ENCODE peak calls at places on chromosomes 13 and 19, in six cellular contexts. One of them, this sample, is unnamed.

GRCh38 chr19:16661480-16662034 is 618 bp downstream of the TMEM38A start:
- DNase-seq in heart right ventricle: peak; percentile 73
- DNase-seq in heart left ventricle: peak; percentile 68
- DNase-seq in fibroblast of lung: no peak
- DNase-seq in ovary: peak; percentile 61
- DNase-seq in DND-41: no peak
- DNase-seq in this sample: peak; percentile 43

GRCh38 chr13:65336106-65336603 is 1894.0 kb downstream of the PCDH9 start:
- DNase-seq in fibroblast of lung: no peak
- DNase-seq in ovary: no peak
- DNase-seq in DND-41: no peak
- DNase-seq in heart left ventricle: peak; percentile 25
- DNase-seq in heart right ventricle: no peak
- DNase-seq in this sample: no peak

GRCh38 chr13:112446347-112446861 is 70.2 kb downstream of the SPACA7 start:
- DNase-seq in heart right ventricle: no peak
- DNase-seq in fibroblast of lung: no peak
- DNase-seq in heart left ventricle: peak; percentile 18
- DNase-seq in ovary: no peak
- DNase-seq in DND-41: no peak
- DNase-seq in this sample: no peak

GRCh38 chr13:84684048-84684662 is 801.9 kb upstream of the SLITRK1 start:
- DNase-seq in fibroblast of lung: no peak
- DNase-seq in ovary: no peak
- DNase-seq in heart right ventricle: no peak
- DNase-seq in heart left ventricle: no peak
- DNase-seq in DND-41: no peak
- DNase-seq in this sample: no peak

GRCh38 chr19:33283578-33283977 is 18.8 kb downstream of the CEBPA start:
- DNase-seq in heart right ventricle: no peak
- DNase-seq in DND-41: no peak
- DNase-seq in heart left ventricle: no peak
- DNase-seq in fibroblast of lung: no peak
- DNase-seq in ovary: no peak
- DNase-seq in this sample: no peak

GRCh38 chr19:53285087-53285486 is 17.6 kb upstream of the VN1R4 start:
- DNase-seq in heart right ventricle: no peak
- DNase-seq in DND-41: no peak
- DNase-seq in heart left ventricle: no peak
- DNase-seq in ovary: no peak
- DNase-seq in fibroblast of lung: no peak
- DNase-seq in this sample: no peak

GRCh38 chr19:3193256-3194062 is 7.7 kb downstream of the NCLN start:
- DNase-seq in DND-41: no peak
- DNase-seq in heart right ventricle: no peak
- DNase-seq in fibroblast of lung: no peak
- DNase-seq in heart left ventricle: no peak
- DNase-seq in ovary: peak; percentile 17
- DNase-seq in this sample: no peak

GRCh38 chr13:22703601-22704209 is 477.1 kb upstream of the SGCG start:
- DNase-seq in ovary: no peak
- DNase-seq in fibroblast of lung: peak; percentile 26
- DNase-seq in heart left ventricle: no peak
- DNase-seq in heart right ventricle: no peak
- DNase-seq in DND-41: no peak
- DNase-seq in this sample: no peak

GRCh38 chr13:93991569-93991968 is 487.9 kb downstream of the DCT start:
- DNase-seq in heart left ventricle: no peak
- DNase-seq in heart right ventricle: no peak
- DNase-seq in ovary: no peak
- DNase-seq in fibroblast of lung: no peak
- DNase-seq in DND-41: no peak
- DNase-seq in this sample: no peak

GRCh38 chr13:45658586-45659235 is 43.2 kb upstream of the ERICH6B start:
- DNase-seq in heart left ventricle: no peak
- DNase-seq in heart right ventricle: no peak
- DNase-seq in ovary: no peak
- DNase-seq in fibroblast of lung: no peak
- DNase-seq in DND-41: no peak
- DNase-seq in this sample: no peak

GRCh38 chr19:29328586-29328985 is 115.6 kb upstream of the UQCRFS1 start:
- DNase-seq in fibroblast of lung: no peak
- DNase-seq in ovary: no peak
- DNase-seq in DND-41: no peak
- DNase-seq in heart right ventricle: no peak
- DNase-seq in heart left ventricle: no peak
- DNase-seq in this sample: no peak

GRCh38 chr13:46866150-46866549 is 30.7 kb downstream of the HTR2A start:
- DNase-seq in fibroblast of lung: peak; percentile 64
- DNase-seq in DND-41: peak; percentile 35
- DNase-seq in heart right ventricle: peak; percentile 16
- DNase-seq in heart left ventricle: peak; percentile 66
- DNase-seq in ovary: no peak
- DNase-seq in this sample: no peak

GRCh38 chr13:58528351-58528750 is 896.8 kb downstream of the PCDH17 start:
- DNase-seq in heart left ventricle: no peak
- DNase-seq in fibroblast of lung: no peak
- DNase-seq in ovary: no peak
- DNase-seq in DND-41: no peak
- DNase-seq in heart right ventricle: no peak
- DNase-seq in this sample: no peak

GRCh38 chr13:101488734-101489133 is 36.3 kb downstream of the ITGBL1 start:
- DNase-seq in ovary: no peak
- DNase-seq in heart right ventricle: no peak
- DNase-seq in fibroblast of lung: no peak
- DNase-seq in heart left ventricle: no peak
- DNase-seq in DND-41: no peak
- DNase-seq in this sample: no peak

GRCh38 chr13:49354719-49355118 is 89.1 kb downstream of the CAB39L start:
- DNase-seq in heart left ventricle: no peak
- DNase-seq in DND-41: no peak
- DNase-seq in heart right ventricle: no peak
- DNase-seq in fibroblast of lung: no peak
- DNase-seq in ovary: no peak
- DNase-seq in this sample: no peak

GRCh38 chr13:49348748-49349147 is 95.1 kb downstream of the CAB39L start:
- DNase-seq in fibroblast of lung: no peak
- DNase-seq in heart right ventricle: no peak
- DNase-seq in ovary: no peak
- DNase-seq in heart left ventricle: no peak
- DNase-seq in DND-41: no peak
- DNase-seq in this sample: no peak

GRCh38 chr13:49353908-49354307 is 90.0 kb downstream of the CAB39L start:
- DNase-seq in ovary: no peak
- DNase-seq in heart right ventricle: no peak
- DNase-seq in fibroblast of lung: no peak
- DNase-seq in DND-41: no peak
- DNase-seq in heart left ventricle: no peak
- DNase-seq in this sample: no peak

GRCh38 chr13:49347650-49348385 is 96.0 kb downstream of the CAB39L start:
- DNase-seq in heart left ventricle: no peak
- DNase-seq in heart right ventricle: no peak
- DNase-seq in fibroblast of lung: no peak
- DNase-seq in ovary: no peak
- DNase-seq in DND-41: no peak
- DNase-seq in this sample: no peak

DNA sequence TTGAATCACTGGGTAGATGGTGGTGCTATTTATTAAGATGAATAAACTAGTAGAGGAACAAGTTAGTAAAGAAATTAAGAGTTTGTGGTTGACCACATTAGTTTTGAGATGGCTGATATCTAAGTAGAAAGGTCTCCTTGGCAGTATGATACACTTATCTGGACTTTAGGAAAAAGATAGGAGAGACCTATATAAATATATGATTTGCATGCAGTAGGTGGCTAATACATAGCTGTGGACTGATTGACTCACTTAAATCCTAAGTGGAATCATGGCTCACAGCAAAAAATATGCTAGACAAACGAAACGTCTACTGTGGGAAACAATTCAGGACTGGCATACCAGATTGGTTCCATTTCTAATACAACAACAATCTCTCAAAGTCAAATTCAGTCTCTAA is 92.0 kb downstream of the CAB39L start:
- DNase-seq in fibroblast of lung: no peak
- DNase-seq in heart left ventricle: no peak
- DNase-seq in ovary: no peak
- DNase-seq in DND-41: no peak
- DNase-seq in heart right ventricle: no peak
- DNase-seq in this sample: no peak
- H3K4me1 ChIP-seq in fibroblast of lung: peaks cover 8% of the 10 kb centered on the region
- H3K4me1 ChIP-seq in heart left ventricle: no peaks in the 10 kb centered on the region
- H3K4me1 ChIP-seq in ovary: peaks cover 2% of the 10 kb centered on the region
- H3K4me1 ChIP-seq in DND-41: no peaks in the 10 kb centered on the region
- H3K4me1 ChIP-seq in heart right ventricle: no peaks in the 10 kb centered on the region
- H3K4me1 ChIP-seq in this sample: no peaks in the 10 kb centered on the region

GRCh38 chr19:4606181-4606580 is 33.1 kb upstream of the TNFAIP8L1 start:
- DNase-seq in ovary: no peak
- DNase-seq in heart left ventricle: no peak
- DNase-seq in heart right ventricle: no peak
- DNase-seq in fibroblast of lung: no peak
- DNase-seq in DND-41: no peak
- DNase-seq in this sample: no peak

GRCh38 chr19:4602173-4602788 is 37.0 kb upstream of the TNFAIP8L1 start:
- DNase-seq in ovary: no peak
- DNase-seq in fibroblast of lung: no peak
- DNase-seq in DND-41: no peak
- DNase-seq in heart right ventricle: no peak
- DNase-seq in heart left ventricle: no peak
- DNase-seq in this sample: no peak

GRCh38 chr19:4606921-4607678 is 32.2 kb upstream of the TNFAIP8L1 start:
- DNase-seq in fibroblast of lung: peak; percentile 28
- DNase-seq in heart left ventricle: peak; percentile 82
- DNase-seq in heart right ventricle: peak; percentile 76
- DNase-seq in ovary: peak; percentile 33
- DNase-seq in DND-41: no peak
- DNase-seq in this sample: no peak

GRCh38 chr19:4602915-4603314 is 36.4 kb upstream of the TNFAIP8L1 start:
- DNase-seq in heart left ventricle: no peak
- DNase-seq in fibroblast of lung: no peak
- DNase-seq in ovary: no peak
- DNase-seq in DND-41: no peak
- DNase-seq in heart right ventricle: no peak
- DNase-seq in this sample: no peak

GRCh38 chr19:4604912-4605311 is 34.4 kb upstream of the TNFAIP8L1 start:
- DNase-seq in ovary: no peak
- DNase-seq in DND-41: no peak
- DNase-seq in heart left ventricle: no peak
- DNase-seq in fibroblast of lung: no peak
- DNase-seq in heart right ventricle: no peak
- DNase-seq in this sample: no peak
- H3K4me3 ChIP-seq in ovary: no peak overlapping the region
- H3K4me3 ChIP-seq in DND-41: no peak overlapping the region
- H3K4me3 ChIP-seq in heart left ventricle: no peak overlapping the region
- H3K4me3 ChIP-seq in fibroblast of lung: no peak overlapping the region
- H3K4me3 ChIP-seq in heart right ventricle: no peak overlapping the region
- H3K4me3 ChIP-seq in this sample: no peak overlapping the region

GRCh38 chr19:18086590-18087138 is at the start of gene IL12RB1:
- DNase-seq in fibroblast of lung: no peak
- DNase-seq in heart left ventricle: no peak
- DNase-seq in ovary: no peak
- DNase-seq in heart right ventricle: no peak
- DNase-seq in DND-41: peak; percentile 75
- DNase-seq in this sample: peak; percentile 75
- H3K27ac ChIP-seq in fibroblast of lung: peak within 1 kb of the TSS; percentile 2
- H3K27ac ChIP-seq in heart left ventricle: no peak within 1 kb of the TSS
- H3K27ac ChIP-seq in ovary: no peak within 1 kb of the TSS
- H3K27ac ChIP-seq in heart right ventricle: no peak within 1 kb of the TSS
- H3K27ac ChIP-seq in DND-41: peak within 1 kb of the TSS; percentile 81
- H3K27ac ChIP-seq in this sample: peak within 1 kb of the TSS; percentile 87

GRCh38 chr19:1172353-1173159 is 1.5 kb downstream of the SBNO2 start:
- DNase-seq in ovary: no peak
- DNase-seq in DND-41: no peak
- DNase-seq in heart right ventricle: peak; percentile 46
- DNase-seq in fibroblast of lung: peak; percentile 54
- DNase-seq in heart left ventricle: no peak
- DNase-seq in this sample: no peak
- H3K4me1 ChIP-seq in ovary: peaks cover 27% of the 10 kb centered on the region
- H3K4me1 ChIP-seq in DND-41: peaks cover 41% of the 10 kb centered on the region
- H3K4me1 ChIP-seq in heart right ventricle: peaks cover 13% of the 10 kb centered on the region
- H3K4me1 ChIP-seq in fibroblast of lung: peaks cover 34% of the 10 kb centered on the region
- H3K4me1 ChIP-seq in heart left ventricle: peaks cover 11% of the 10 kb centered on the region
- H3K4me1 ChIP-seq in this sample: peaks cover 42% of the 10 kb centered on the region

DNA sequence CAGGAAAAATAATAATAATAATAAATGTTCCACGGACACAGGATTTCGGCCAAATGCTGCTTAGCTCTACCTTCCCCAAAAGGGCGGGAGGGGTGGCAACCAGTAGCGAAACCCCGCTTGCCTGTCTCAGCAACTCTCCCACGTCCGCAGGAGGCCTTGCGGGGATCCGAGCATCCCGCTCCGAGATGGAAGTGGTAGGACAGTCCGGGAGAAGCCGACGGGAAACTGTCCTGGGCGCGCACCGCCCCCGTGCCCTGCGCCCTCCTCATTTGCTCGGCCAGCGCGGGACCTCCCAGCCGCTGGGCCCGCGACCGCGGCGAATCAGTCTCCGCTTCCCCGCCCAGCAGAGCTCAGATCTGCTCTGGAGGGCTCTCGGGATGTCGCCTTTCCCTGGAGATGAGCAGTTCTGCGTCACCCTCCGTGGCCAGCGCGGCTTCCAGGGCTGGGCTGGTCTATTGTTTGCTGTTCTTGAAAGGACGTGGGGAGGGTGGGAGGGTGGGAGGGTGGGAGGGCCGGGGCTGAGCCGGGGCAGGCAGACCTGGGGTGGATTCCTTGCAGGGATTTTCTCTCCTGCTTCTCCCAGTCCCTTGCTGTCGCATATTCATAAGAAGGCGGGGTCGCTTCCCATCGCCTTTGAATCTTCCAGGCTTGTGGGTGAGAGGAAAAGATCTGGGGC is 48.8 kb upstream of the PABPC3 start:
- DNase-seq in ovary: no peak
- DNase-seq in DND-41: no peak
- DNase-seq in heart right ventricle: no peak
- DNase-seq in heart left ventricle: no peak
- DNase-seq in fibroblast of lung: peak; percentile 8
- DNase-seq in this sample: no peak
- H3K4me3 ChIP-seq in ovary: no peak overlapping the region
- H3K4me3 ChIP-seq in DND-41: no peak overlapping the region
- H3K4me3 ChIP-seq in heart right ventricle: peak overlapping the region; percentile 11
- H3K4me3 ChIP-seq in heart left ventricle: peak overlapping the region; percentile 29
- H3K4me3 ChIP-seq in fibroblast of lung: peak overlapping the region; percentile 53
- H3K4me3 ChIP-seq in this sample: no peak overlapping the region

This sample was measured in CD4-positive, alpha-beta memory T cell.